ENCODE peak calls at places on chromosome 15, in four cellular contexts. V is PC-9, D is hepatocyte, P is stomach. N is an unnamed sample.

GRCh38 chr15:69305204-69305931 is 6.7 kb downstream of the PAQR5 start:
- DNase-seq in P (no peak), V (peak), D (peak), N (peak)

GRCh38 chr15:78101423-78102105 is 9.2 kb downstream of the SH2D7 start:
- DNase-seq in P (no peak), D (no peak), V (peak), N (no peak)

GRCh38 chr15:84034831-84035753 is 200.5 kb upstream of the GOLGA6L4 start:
- DNase-seq in P (no peak), V (no peak), D (peak), N (no peak)

GRCh38 chr15:86329311-86330013 is 249.8 kb downstream of the AGBL1 start:
- DNase-seq in D (no peak), V (no peak), P (no peak), N (no peak)

GRCh38 chr15:68415501-68416157 is 16.3 kb downstream of the ITGA11 start:
- DNase-seq in V (no peak), P (no peak), D (no peak), N (no peak)

GRCh38 chr15:20672469-20672868 is 130.9 kb upstream of the GOLGA6L6 start:
- DNase-seq in P (no peak), D (no peak), V (no peak), N (no peak)

GRCh38 chr15:51240066-51240465 is 98.3 kb downstream of the CYP19A1 start:
- DNase-seq in D (no peak), V (no peak), P (no peak), N (no peak)

GRCh38 chr15:85854345-85855097 is 59.8 kb upstream of the KLHL25 start:
- DNase-seq in P (no peak), V (peak), D (peak), N (peak)

GRCh38 chr15:69697913-69698312 is 245.3 kb downstream of the RPLP1 start:
- DNase-seq in V (no peak), D (no peak), P (no peak), N (no peak)

GRCh38 chr15:80977627-80978036 is 12.0 kb downstream of the MESD start:
- DNase-seq in D (peak), P (peak), V (no peak), N (peak)

GRCh38 chr15:32861741-32862140 is 143.9 kb downstream of the GREM1 start:
- DNase-seq in D (peak), P (no peak), V (no peak), N (peak)

GRCh38 chr15:69285834-69286233 is 12.9 kb upstream of the PAQR5 start:
- DNase-seq in D (no peak), V (no peak), P (no peak), N (no peak)

GRCh38 chr15:72169921-72170611 is 27.5 kb downstream of the GRAMD2A start:
- DNase-seq in P (peak), V (peak), D (peak), N (peak)

GRCh38 chr15:72170691-72171090 is 26.9 kb downstream of the GRAMD2A start:
- DNase-seq in V (no peak), P (no peak), D (no peak), N (no peak)

GRCh38 chr15:72168131-72168825 is 29.3 kb downstream of the GRAMD2A start:
- DNase-seq in V (peak), D (peak), P (peak), N (no peak)

GRCh38 chr15:72168833-72169232 is 28.8 kb downstream of the GRAMD2A start:
- DNase-seq in P (peak), V (peak), D (no peak), N (no peak)

GRCh38 chr15:72169236-72169920 is 28.2 kb downstream of the GRAMD2A start:
- DNase-seq in P (peak), V (peak), D (no peak), N (no peak)
- H3K4me3 ChIP-seq in P (no peak), V (peak), D (no peak), N (no peak)

DNA sequence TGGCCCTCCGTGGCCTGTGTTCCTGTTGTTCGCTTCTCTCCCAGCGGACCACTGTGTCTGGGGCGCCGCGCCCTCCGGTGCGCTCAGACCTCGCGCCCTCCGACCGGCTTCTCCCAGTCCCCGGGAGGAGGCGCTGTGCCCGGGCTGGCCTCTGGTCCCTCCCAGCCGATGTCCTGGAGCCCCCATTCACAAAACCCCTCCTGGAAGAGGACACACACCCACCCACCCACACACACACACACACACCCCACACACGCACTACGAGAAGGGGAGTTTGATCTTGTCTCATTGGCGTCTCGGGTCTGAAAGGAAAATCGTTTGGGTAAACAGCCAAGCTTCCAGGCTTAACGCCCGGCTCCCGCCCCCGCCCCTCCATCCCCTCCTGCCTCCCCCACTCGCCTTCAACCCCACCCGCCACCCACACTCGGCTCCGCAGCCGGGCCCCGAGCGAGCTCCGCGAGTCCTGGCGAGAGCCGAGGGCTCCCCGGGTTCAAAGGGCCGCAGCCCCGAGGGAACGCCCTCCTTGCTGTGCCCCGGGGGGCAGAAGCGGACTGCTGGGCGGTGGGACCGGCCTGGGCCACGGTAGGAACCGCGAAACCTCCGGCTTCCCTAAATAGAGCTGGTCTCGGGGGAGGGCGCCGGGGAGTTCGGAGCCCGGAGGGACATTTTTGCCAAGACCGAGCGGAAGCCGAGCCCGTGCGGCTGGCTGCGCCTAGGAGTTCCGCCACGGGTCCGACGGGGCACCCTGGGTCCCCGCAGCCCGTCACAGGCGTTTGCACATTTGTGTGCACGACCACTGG is 23.6 kb downstream of the NR2F2 start:
- DNase-seq in V (peak), D (peak), P (peak), N (no peak)
- TF ChIP-seq CTCF in V (no peak), D (peak), P (peak), N (no peak)

DNA sequence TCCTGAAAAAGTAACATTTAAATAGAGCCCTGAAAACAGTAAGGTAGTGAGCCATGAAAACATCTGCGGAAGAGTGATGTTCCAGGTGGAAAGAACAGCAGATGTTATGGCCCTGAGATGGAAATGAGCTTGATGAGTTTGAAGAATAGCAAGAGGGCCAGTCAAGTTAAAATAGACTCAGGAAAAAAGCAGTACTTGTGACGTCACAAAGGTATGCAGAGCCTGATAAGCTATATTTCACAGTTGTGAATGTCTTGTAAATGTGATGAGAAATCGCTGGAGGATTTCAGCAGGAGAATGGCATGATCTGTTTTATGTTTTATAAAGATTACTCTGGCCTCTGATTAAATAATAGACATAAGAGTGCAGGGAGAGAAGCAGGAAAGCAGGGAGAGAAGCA is 18.6 kb upstream of the SECISBP2L start:
- DNase-seq in P (no peak), D (no peak), V (no peak), N (no peak)
- H3K4me3 ChIP-seq in P (no peak), D (no peak), V (no peak), N (no peak)

GRCh38 chr15:74839526-74840395 is 3.2 kb downstream of the ULK3 start:
- DNase-seq in V (no peak), P (no peak), D (no peak), N (no peak)
- TF ChIP-seq CTCF in V (no peak), P (no peak), D (no peak), N (no peak)

GRCh38 chr15:38610748-38611147 is 46.1 kb upstream of the RASGRP1 start:
- DNase-seq in P (no peak), D (no peak), V (no peak), N (no peak)
- H3K4me3 ChIP-seq in P (no peak), D (no peak), V (no peak), N (no peak)

DNA sequence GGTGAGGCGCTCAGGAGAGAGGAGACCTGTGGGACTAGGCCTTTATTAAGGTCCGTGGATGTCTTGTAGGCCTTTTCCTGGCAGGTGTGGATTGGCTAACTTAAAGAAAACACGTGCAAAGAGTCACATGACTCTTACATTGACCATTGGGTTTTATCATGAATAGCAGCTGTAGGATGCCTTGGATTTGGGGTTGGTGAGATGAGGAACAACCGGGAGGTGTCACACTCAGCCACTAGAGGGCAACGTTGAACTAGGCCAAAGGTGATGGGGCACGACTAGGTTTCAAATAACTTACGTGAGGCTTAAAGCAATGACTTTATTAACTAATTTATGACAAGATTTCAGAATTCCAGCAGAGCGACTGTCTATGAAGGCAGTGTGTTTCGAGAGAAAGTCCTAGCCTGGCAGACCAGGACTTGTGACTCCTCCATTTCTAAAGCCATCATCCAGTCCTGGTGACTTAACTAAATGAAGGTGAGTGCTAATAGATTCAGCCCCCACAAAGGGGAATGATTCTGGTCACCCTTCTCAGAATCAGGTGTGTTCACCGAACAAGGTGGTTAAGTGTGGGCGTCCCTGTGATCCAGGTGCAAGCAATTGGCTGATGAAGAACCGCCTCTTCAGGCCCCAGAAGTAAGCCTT is 345.6 kb downstream of the MCTP2 start:
- DNase-seq in P (peak), V (peak), D (peak), N (peak)
- TF ChIP-seq CTCF in P (peak), V (peak), D (peak), N (peak)

DNA sequence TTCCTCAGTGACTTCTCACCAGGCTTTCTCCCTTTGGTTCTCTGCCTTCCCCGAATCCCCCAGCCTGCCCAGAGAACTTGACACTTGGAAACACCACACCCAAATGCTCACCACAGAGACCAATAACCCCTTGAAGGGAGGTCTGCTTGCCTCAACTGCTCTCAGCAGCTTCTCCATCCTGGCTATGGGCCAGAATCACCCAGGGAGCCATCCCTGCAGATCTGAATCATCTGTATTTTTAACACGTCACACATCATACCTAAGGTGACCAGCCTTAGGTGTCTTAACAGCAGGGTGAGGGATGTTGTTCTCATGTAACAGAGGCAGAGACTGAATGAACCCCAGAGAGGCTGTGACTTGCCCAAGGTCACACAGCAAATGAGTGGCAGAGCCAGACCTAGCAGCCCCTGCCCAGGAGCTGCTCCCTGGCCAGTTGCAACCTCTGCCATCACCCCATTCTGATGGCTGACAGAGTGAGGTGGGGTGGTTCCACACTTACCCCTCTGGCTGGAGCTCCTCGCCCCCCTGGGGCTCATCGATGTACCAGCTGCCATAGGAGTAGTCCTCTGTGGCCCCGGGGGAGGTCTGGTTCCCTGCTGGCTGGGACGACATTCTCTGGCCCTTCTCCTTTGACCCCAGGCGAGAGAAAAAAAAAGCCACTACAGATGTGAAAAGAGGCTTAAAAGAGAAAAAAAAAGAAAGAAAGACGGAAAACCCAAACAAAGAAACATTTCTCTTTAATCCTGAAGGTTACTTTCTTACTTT is 749 bp downstream of the STRA6 start:
- DNase-seq in V (peak), P (no peak), D (no peak), N (no peak)
- H3K4me3 ChIP-seq in V (peak), P (no peak), D (no peak), N (no peak)

DNA sequence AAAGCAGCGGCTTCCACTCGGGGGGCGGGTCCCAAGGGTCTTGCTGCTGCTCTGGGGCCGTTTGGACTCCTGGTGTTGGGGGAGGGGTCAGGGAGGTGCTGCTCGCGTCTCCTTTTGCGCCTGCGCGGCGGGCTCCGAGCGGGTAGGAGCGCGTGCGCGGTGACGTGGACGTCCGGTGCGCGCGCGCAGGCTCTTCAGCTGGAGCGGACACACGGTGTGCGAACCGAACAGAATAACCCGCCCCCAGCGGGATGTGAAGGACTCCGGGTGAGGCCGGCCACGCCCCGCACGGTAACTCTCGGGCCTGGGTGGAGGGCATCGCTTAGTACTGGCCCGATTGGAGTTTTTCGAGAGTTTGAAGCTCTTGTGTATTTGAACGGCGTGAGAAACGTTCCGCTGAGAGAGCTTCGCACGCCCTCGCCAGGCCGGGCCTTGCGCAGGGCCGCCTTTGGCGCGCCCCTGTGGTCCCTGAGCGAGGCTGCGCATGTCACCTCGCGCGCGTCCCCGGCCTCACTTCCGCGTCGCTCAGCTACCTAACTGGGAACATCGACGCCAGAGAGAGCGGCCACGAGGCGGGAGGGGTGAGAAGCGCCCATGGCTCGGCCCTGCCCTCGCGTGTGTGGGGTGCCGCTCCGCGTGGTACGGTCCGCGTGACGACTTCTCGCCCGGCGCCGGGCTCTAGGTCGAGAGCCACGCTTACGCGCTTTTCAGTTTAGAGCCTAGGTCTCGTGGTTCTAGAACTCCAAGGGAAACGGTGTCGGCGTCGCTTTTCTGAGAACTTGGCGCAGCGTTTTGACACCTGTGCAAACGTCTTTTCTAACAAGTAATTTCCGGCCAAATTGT is at the start of gene MGA:
- DNase-seq in P (peak), V (peak), D (peak), N (peak)
- TF ChIP-seq CTCF in P (no peak), V (no peak), D (peak), N (no peak)

DNA sequence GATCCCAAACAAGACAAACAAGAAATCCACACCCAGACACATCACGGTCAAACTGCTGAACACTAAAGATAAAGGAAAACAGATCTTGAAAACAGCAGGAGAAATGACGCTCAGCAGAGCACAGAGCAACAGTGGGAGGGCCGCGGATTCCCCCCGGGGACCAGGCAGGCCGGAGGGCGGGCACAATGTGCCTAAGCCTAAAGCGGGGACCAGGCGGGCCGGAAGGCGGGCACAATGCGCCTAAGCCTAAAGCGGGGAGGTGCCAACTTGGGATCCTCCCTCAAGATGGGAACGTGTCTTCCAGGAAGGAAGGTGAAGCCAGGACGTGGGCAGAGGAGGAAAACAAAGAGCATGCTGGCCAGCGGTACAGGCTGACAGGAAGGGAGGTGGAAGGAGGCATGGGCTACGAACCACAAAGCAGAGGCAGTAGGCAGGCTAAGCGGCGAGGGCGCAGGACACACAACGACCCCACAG is 31.1 kb downstream of the CYFIP1 start:
- DNase-seq in V (no peak), P (no peak), D (peak), N (peak)
- H3K4me3 ChIP-seq in V (no peak), P (no peak), D (no peak), N (no peak)